ENCODE peak calls at places on chromosomes 13 and 19, in five cellular contexts. U is endothelial cell of umbilical vein, O is HCT116, M is GM12878, R is K562. V is an unnamed sample. For H3K4me1, the result is how much of the 10 kb centered on the place peaks cover.

GRCh38 chr19:21474671-21475181 is 30.7 kb upstream of the ZNF429 start:
- DNase-seq in R (no peak), O (no peak), M (no peak), U (no peak), V (peak)

GRCh38 chr19:58229255-58229639 is 533 bp downstream of the ZNF544 start:
- DNase-seq in U (peak), R (no peak), O (no peak), M (no peak), V (peak)

GRCh38 chr13:33321686-33322473 is 36.3 kb upstream of the STARD13 start:
- DNase-seq in O (no peak), M (no peak), R (no peak), U (no peak), V (no peak)

GRCh38 chr13:26759907-26760834 is at the start of gene GPR12:
- DNase-seq in M (no peak), U (peak), O (no peak), R (no peak), V (peak)

GRCh38 chr13:29496241-29496712 is 99.2 kb downstream of the SLC7A1 start:
- DNase-seq in U (no peak), O (no peak), M (no peak), R (no peak), V (no peak)

GRCh38 chr19:513368-514165 is 6.3 kb downstream of the TPGS1 start:
- DNase-seq in M (no peak), U (no peak), R (no peak), O (no peak), V (no peak)

GRCh38 chr19:21877976-21878375 is 42.0 kb upstream of the ZNF43 start:
- DNase-seq in R (no peak), M (no peak), U (no peak), O (no peak), V (no peak)

GRCh38 chr19:1618157-1619093 is 13.2 kb upstream of the UQCR11 start:
- DNase-seq in R (peak), M (no peak), U (no peak), O (peak), V (peak)

GRCh38 chr13:37058801-37059135 is 720 bp downstream of the SUPT20H start:
- DNase-seq in U (no peak), M (peak), O (no peak), R (peak), V (peak)

GRCh38 chr19:49058592-49058991 is 1.0 kb upstream of the CGB7 start:
- DNase-seq in R (peak), O (no peak), U (no peak), M (no peak), V (peak)

GRCh38 chr13:19818223-19818842 is 35.6 kb upstream of the PSPC1 start:
- DNase-seq in U (peak), O (peak), M (no peak), R (peak), V (peak)

GRCh38 chr19:10820173-10820572 is 15.8 kb downstream of the TMED1 start:
- DNase-seq in U (no peak), R (peak), O (no peak), M (no peak), V (peak)

GRCh38 chr19:45092747-45093678 is at the start of gene PPP1R37:
- DNase-seq in M (peak), O (peak), U (peak), R (peak), V (peak)
- H3K4me1 ChIP-seq in M (under half), O (under half), U (under half), R (half or more), V (under half)

GRCh38 chr13:110680852-110681251 is 25.1 kb downstream of the CARS2 start:
- DNase-seq in M (no peak), R (peak), U (peak), O (peak), V (peak)
- TF ChIP-seq MAX in M (no peak), R (no peak), U (no peak), O (no peak), V (no peak)

GRCh38 chr19:39409207-39409885 is 2.7 kb downstream of the ZFP36 start:
- DNase-seq in R (peak), O (peak), M (no peak), U (peak), V (peak)

GRCh38 chr19:39407644-39408391 is 1.2 kb downstream of the ZFP36 start:
- DNase-seq in M (no peak), R (no peak), U (no peak), O (no peak), V (no peak)

GRCh38 chr19:39407394-39407643 is 672 bp downstream of the ZFP36 start:
- DNase-seq in U (no peak), O (no peak), R (no peak), M (no peak), V (no peak)

GRCh38 chr19:39409886-39410619 is 2.4 kb upstream of the PLEKHG2 start:
- DNase-seq in R (peak), O (peak), M (no peak), U (peak), V (peak)

DNA sequence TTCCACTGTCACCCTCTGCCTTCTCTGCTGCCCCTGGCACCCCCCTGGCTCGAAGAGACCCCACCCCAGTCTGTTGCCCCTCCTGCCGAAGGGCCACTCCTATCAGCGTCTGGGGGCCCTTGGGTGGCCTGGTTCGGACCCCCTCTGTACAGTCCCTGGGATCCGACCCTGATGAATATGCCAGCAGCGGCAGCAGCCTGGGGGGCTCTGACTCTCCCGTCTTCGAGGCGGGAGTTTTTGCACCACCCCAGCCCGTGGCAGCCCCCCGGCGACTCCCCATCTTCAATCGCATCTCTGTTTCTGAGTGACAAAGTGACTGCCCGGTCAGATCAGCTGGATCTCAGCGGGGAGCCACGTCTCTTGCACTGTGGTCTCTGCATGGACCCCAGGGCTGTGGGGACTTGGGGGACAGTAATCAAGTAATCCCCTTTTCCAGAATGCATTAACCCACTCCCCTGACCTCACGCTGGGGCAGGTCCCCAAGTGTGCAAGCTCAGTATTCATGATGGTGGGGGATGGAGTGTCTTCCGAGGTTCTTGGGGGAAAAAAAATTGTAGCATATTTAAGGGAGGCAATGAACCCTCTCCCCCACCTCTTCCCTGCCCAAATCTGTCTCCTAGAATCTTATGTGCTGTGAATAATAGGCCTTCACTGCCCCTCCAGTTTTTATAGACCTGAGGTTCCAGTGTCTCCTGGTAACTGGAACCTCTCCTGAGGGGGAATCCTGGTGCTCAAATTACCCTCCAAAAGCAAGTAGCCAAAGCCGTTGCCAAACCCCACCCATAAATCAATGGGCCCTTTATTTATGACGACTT is 2.0 kb downstream of the ZFP36 start:
- DNase-seq in O (peak), U (peak), M (no peak), R (no peak), V (no peak)
- H3K4me1 ChIP-seq in O (under half), U (under half), M (under half), R (half or more), V (under half)

DNA sequence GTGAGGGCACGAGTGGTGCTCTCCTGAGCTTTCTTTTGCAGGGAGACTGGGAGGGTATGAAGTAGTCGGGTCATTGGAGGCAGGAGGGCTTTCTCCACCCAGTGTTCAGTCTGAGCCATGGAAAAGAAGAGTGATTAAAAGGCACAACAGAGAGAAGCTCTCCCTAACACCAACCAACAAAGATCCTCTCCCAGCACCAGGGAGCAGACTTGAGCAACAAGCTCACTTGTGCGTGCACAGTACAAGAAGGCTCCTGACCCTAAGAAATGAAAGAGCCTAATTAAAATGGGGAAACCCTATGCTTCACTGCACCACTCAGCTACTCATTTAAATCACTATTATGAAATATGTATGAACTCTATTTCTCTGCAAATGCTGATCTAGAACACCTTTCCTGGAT is 276.3 kb upstream of the SOX21 start:
- DNase-seq in O (peak), U (peak), R (no peak), M (no peak), V (no peak)
- TF ChIP-seq MAX in O (no peak), U (no peak), R (no peak), M (no peak), V (no peak)

GRCh38 chr13:40600145-40600751 is 66.2 kb downstream of the FOXO1 start:
- DNase-seq in O (no peak), M (no peak), R (no peak), U (no peak), V (no peak)

GRCh38 chr13:40609972-40610726 is 56.3 kb downstream of the FOXO1 start:
- DNase-seq in O (no peak), U (peak), R (no peak), M (no peak), V (no peak)

GRCh38 chr13:40604135-40604534 is 62.3 kb downstream of the FOXO1 start:
- DNase-seq in U (no peak), O (no peak), R (no peak), M (no peak), V (no peak)

GRCh38 chr13:40608308-40608707 is 58.1 kb downstream of the FOXO1 start:
- DNase-seq in U (no peak), O (no peak), M (no peak), R (no peak), V (no peak)

GRCh38 chr13:40605573-40605972 is 60.9 kb downstream of the FOXO1 start:
- DNase-seq in R (no peak), U (no peak), M (no peak), O (no peak), V (no peak)
- H3K4me1 ChIP-seq in R (under half), U (under half), M (under half), O (under half), V (under half)

GRCh38 chr13:112792511-112792910 is 102.7 kb downstream of the ATP11A start:
- DNase-seq in O (no peak), R (no peak), M (no peak), U (no peak), V (no peak)
- TF ChIP-seq MAX in O (no peak), R (no peak), M (no peak), U (no peak), V (no peak)

GRCh38 chr13:46577656-46578589 is 25.0 kb downstream of the LRCH1 start:
- DNase-seq in O (no peak), M (no peak), R (no peak), U (no peak), V (no peak)
- H3K4me1 ChIP-seq in O (under half), M (half or more), R (under half), U (under half), V (under half)

GRCh38 chr19:3536429-3537100 is 2.4 kb upstream of the TEKTIP1 start:
- DNase-seq in U (no peak), O (no peak), R (no peak), M (no peak), V (peak)
- TF ChIP-seq MAX in U (no peak), O (no peak), R (no peak), M (no peak), V (no peak)

GRCh38 chr19:13055213-13056051 is 47.2 kb downstream of the LYL1 start:
- DNase-seq in U (peak), R (no peak), O (no peak), M (no peak), V (peak)
- H3K4me1 ChIP-seq in U (half or more), R (half or more), O (half or more), M (under half), V (half or more)

DNA sequence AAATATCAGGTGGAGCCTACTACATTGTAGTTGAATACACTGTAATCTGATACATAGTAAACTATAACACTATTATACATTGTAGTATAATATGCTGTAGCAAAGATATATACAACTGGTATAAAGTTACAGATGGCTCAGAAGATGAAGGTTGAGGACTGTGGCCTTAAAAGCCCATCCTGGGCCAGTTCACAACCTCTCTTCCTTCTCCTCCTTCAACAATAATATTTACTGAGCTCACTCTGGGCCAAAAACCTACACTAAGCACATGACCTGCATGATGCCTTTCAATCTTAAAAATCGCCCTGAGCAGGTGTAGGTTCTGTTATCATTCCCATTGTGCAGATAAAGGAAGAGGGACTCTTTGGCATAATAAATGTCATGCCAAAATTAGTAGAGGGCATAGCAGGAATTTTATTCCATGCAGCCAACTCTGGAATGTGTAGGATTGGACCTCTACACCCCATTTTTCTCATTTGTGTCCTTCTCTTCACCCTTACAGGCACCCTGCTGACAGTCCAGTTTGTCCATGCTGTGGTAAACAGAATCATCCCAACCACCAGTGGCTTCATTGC is 14.6 kb upstream of the SIN3B start:
- DNase-seq in O (no peak), R (no peak), U (no peak), M (no peak), V (no peak)
- TF ChIP-seq MAX in O (no peak), R (no peak), U (no peak), M (no peak), V (no peak)

V was measured in SK-N-SH.